ENCODE peak calls at places on chromosomes 12 and 14, in nine cellular contexts. Y is foreskin fibroblast, L is right lobe of liver, W is fibroblast of pulmonary artery, S is colonic mucosa, G is fibroblast of mammary gland, N is fibroblast of the aortic adventitia, E is OCI-LY7, K is AG09309. V is an unnamed sample.
A peak's percentile ranks its signal among the peaks of the same experiment; 100 is the strongest.

GRCh38 chr12:106139422-106140141 is 828 bp upstream of the NUAK1 start:
- DNase-seq in K (no peak), L (peak; percentile 87), Y (peak; percentile 81), S (peak; percentile 81), N (peak; percentile 60), G (peak; percentile 54), W (peak; percentile 72), E (no peak), V (peak; percentile 74)

GRCh38 chr14:96160030-96160912 is 44.4 kb upstream of the BDKRB2 start:
- DNase-seq in L (no peak), Y (no peak), G (no peak), E (no peak), N (no peak), W (no peak), S (peak; percentile 20), K (no peak), V (no peak)

GRCh38 chr14:105483300-105484068 is 3.2 kb upstream of the CRIP1 start:
- DNase-seq in E (no peak), L (no peak), K (no peak), N (no peak), W (no peak), G (no peak), S (peak; percentile 60), Y (no peak), V (no peak)

GRCh38 chr12:3294481-3294911 is 196.5 kb upstream of the PRMT8 start:
- DNase-seq in Y (no peak), W (no peak), E (no peak), N (no peak), K (no peak), S (no peak), G (no peak), L (no peak), V (no peak)

GRCh38 chr14:72793154-72793725 is 100.7 kb downstream of the DPF3 start:
- DNase-seq in L (no peak), K (no peak), S (no peak), G (no peak), E (no peak), W (no peak), Y (no peak), N (no peak), V (no peak)

GRCh38 chr12:63882844-63883243 is 38.3 kb downstream of the SRGAP1 start:
- DNase-seq in W (peak; percentile 13), Y (no peak), S (no peak), K (no peak), E (no peak), N (no peak), L (no peak), G (peak; percentile 26), V (peak; percentile 16)

GRCh38 chr12:52903285-52903854 is 1.5 kb downstream of the KRT8 start:
- DNase-seq in Y (peak; percentile 38), N (peak; percentile 65), S (peak; percentile 83), K (no peak), G (peak; percentile 59), E (no peak), L (peak; percentile 49), W (peak; percentile 82), V (peak; percentile 87)

GRCh38 chr12:111174283-111175108 is 194.4 kb downstream of the PHETA1 start:
- DNase-seq in E (peak; percentile 38), N (no peak), K (no peak), Y (no peak), L (no peak), G (no peak), W (no peak), S (no peak), V (peak; percentile 2)

GRCh38 chr12:6444704-6445688 is at the start of gene CD27:
- DNase-seq in N (no peak), S (no peak), K (no peak), E (peak; percentile 78), L (no peak), W (no peak), Y (no peak), G (no peak), V (no peak)

GRCh38 chr14:34628681-34629135 is 1.2 kb downstream of the SNX6 start:
- DNase-seq in Y (no peak), N (no peak), W (peak; percentile 20), S (peak; percentile 70), L (no peak), E (peak; percentile 6), G (no peak), K (no peak), V (peak; percentile 21)

GRCh38 chr12:11581179-11581755 is 68.2 kb upstream of the ETV6 start:
- DNase-seq in L (no peak), K (peak; percentile 39), G (peak; percentile 78), N (peak; percentile 88), S (peak; percentile 84), E (peak; percentile 86), W (peak; percentile 88), Y (peak; percentile 38), V (peak; percentile 83)

GRCh38 chr14:72439707-72440106 is 454.2 kb downstream of the DPF3 start:
- DNase-seq in G (no peak), K (no peak), W (no peak), Y (no peak), L (no peak), N (no peak), E (no peak), S (no peak), V (no peak)

GRCh38 chr14:68824517-68825347 is 31.9 kb upstream of the ZFP36L1 start:
- DNase-seq in S (peak; percentile 92), K (no peak), Y (peak; percentile 59), W (peak; percentile 79), N (peak; percentile 75), E (peak; percentile 65), G (peak; percentile 79), L (peak; percentile 91), V (peak; percentile 77)

GRCh38 chr14:85565862-85566296 is 35.9 kb downstream of the FLRT2 start:
- DNase-seq in G (peak; percentile 81), N (peak; percentile 72), E (no peak), L (no peak), S (no peak), Y (no peak), W (peak; percentile 75), K (no peak), V (peak; percentile 85)

GRCh38 chr12:97148941-97149559 is 242.0 kb downstream of the NEDD1 start:
- DNase-seq in S (peak; percentile 42), K (no peak), Y (no peak), L (peak; percentile 71), E (peak; percentile 65), W (peak; percentile 47), N (peak; percentile 2), G (peak; percentile 35), V (peak; percentile 34)

GRCh38 chr14:24263848-24264247 is 871 bp upstream of the TGM1 start:
- DNase-seq in N (no peak), S (no peak), G (no peak), E (no peak), Y (no peak), K (no peak), L (no peak), W (no peak), V (no peak)

DNA sequence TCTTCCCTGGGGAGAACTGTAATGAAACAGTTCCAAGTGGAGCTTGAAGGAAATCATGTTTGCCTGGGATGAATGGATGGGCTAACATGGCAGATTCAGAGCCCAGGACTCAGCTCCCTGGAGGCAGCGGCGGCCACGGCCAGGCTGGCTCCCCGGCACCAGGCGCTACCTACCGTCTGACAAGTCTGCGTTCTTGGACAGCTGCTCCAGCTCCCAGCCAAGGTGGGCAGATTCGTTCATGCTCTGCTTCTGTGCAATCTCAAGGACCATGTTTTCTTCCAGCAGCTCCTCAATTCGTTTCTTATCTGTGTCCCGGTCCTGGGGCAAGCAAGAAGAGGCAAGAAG is 80.1 kb upstream of the GPR68 start:
- DNase-seq in Y (no peak), E (no peak), L (no peak), S (no peak), K (no peak), G (no peak), N (no peak), W (no peak), V (no peak)
- H3K4me3 ChIP-seq in Y (no peak overlapping the region), E (peak overlapping the region; percentile 53), L (no peak overlapping the region), S (no peak overlapping the region), K (no peak overlapping the region), G (no peak overlapping the region), N (no peak overlapping the region), W (no peak overlapping the region), V (no peak overlapping the region)

DNA sequence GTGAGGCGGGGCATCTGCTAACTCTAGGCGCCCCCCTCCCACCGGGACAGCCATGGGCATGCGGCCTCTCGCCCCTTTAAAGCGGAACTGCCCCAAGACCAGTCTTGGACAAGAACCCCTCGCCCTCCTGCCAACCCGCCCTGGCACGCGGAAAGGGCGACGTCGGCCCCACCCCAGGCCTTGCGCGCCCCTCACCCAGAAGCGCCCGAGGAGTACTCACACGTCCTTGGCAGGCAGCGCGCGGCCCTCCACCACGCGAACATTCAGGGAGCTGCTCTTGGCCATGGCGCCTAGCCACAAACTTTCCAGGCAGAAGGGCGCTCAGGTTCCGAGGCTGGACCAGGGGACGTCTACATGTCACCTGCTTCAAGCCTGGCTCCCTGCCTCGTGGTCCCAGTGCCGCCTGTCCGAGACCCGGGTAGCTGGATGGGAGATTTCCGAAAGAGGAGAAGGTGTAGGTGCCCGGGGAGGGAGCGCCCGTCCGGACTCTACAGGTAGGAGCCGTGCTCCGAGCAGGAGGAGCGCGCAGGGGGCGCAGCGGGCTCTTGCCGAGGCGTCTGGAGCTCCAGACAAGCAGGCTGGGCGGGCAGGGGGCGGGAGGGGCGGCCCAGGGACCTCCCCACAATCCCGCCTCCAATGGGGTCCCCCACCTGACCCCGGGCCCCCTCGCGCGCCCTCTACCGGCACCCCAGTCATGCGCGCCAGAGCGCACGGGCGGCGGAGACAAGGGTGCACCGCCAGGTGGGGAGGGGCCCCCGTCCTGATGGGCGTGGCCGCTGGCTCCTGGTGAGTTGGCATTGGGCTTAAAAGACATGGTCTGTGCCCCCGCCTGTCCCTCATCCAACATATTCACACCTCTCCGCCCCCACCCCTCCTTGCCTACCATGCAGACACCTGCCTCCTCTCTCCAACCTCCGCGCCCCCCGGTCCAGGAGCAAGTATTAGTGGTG is at the start of gene RASAL1:
- DNase-seq in S (peak; percentile 91), G (no peak), L (peak; percentile 35), E (peak; percentile 93), Y (no peak), N (no peak), K (no peak), W (no peak), V (no peak)
- TF ChIP-seq CTCF in S (peak; percentile 68), G (no peak), L (peak; percentile 39), E (peak; percentile 78), Y (no peak), N (no peak), K (peak; percentile 2), W (no peak), V (no peak)

GRCh38 chr12:31361730-31362114 is 35.8 kb upstream of the SINHCAF start:
- DNase-seq in E (no peak), L (no peak), W (no peak), N (no peak), G (no peak), K (no peak), S (no peak), Y (no peak), V (no peak)
- H3K4me3 ChIP-seq in E (no peak overlapping the region), L (no peak overlapping the region), W (no peak overlapping the region), N (no peak overlapping the region), G (no peak overlapping the region), K (no peak overlapping the region), S (no peak overlapping the region), Y (no peak overlapping the region), V (no peak overlapping the region)

GRCh38 chr12:71216725-71217579 is 59.2 kb upstream of the TSPAN8 start:
- DNase-seq in K (peak; percentile 0), N (peak; percentile 79), S (peak; percentile 72), E (peak; percentile 15), W (peak; percentile 46), G (peak; percentile 43), L (no peak), Y (peak; percentile 7), V (peak; percentile 49)
- TF ChIP-seq CTCF in K (peak; percentile 26), N (peak; percentile 67), S (peak; percentile 53), E (peak; percentile 73), W (peak; percentile 40), G (peak; percentile 50), L (peak; percentile 54), Y (peak; percentile 7), V (peak; percentile 49)

V was measured in cardiac fibroblast.